ENCODE peak calls at places on chromosomes 2 and 18, in five cellular contexts. U is heart right ventricle, F is thyroid gland, E is spleen, I is GM23338. M is an unnamed sample.

GRCh38 chr2:20745924-20746555 is 76.9 kb downstream of the LDAH start:
- DNase-seq in U (no peak), F (no peak), E (no peak), I (no peak), M (no peak)

GRCh38 chr2:83900859-83901258 is 558.2 kb downstream of the SUCLG1 start:
- DNase-seq in U (no peak), F (no peak), E (no peak), I (no peak), M (no peak)

GRCh38 chr18:3528251-3528650 is 78.3 kb downstream of the TGIF1 start:
- DNase-seq in U (no peak), F (peak; percentile 20), E (no peak), I (no peak), M (no peak)

GRCh38 chr18:6773777-6774176 is 44.3 kb downstream of the ARHGAP28 start:
- DNase-seq in U (no peak), F (no peak), E (no peak), I (no peak), M (no peak)

GRCh38 chr2:9771481-9772017 is 71.7 kb upstream of the TAF1B start:
- DNase-seq in U (peak; percentile 32), F (no peak), E (no peak), I (peak; percentile 58), M (no peak)

GRCh38 chr2:198044777-198045176 is 240.4 kb downstream of the PLCL1 start:
- DNase-seq in U (no peak), F (no peak), E (no peak), I (no peak), M (no peak)

GRCh38 chr2:133264951-133265949 is 303.0 kb downstream of the NCKAP5 start:
- DNase-seq in U (peak; percentile 28), F (no peak), E (peak; percentile 82), I (peak; percentile 54), M (peak; percentile 53)

GRCh38 chr18:59885579-59886163 is 14.1 kb upstream of the PMAIP1 start:
- DNase-seq in U (no peak), F (no peak), E (no peak), I (no peak), M (no peak)

GRCh38 chr2:46942143-46942526 is 26.5 kb upstream of the MCFD2 start:
- DNase-seq in U (no peak), F (peak; percentile 58), E (peak; percentile 93), I (no peak), M (no peak)

GRCh38 chr2:54663424-54664030 is 59.9 kb upstream of the EML6 start:
- DNase-seq in U (no peak), F (no peak), E (no peak), I (no peak), M (no peak)

GRCh38 chr18:10081477-10081876 is 167.7 kb downstream of the VAPA start:
- DNase-seq in U (no peak), F (peak; percentile 13), E (no peak), I (no peak), M (no peak)

GRCh38 chr18:64037812-64038414 is 68.0 kb downstream of the SERPINB8 start:
- DNase-seq in U (no peak), F (no peak), E (no peak), I (peak; percentile 82), M (no peak)

GRCh38 chr2:223697921-223698645 is 95.9 kb upstream of the SCG2 start:
- DNase-seq in U (no peak), F (no peak), E (no peak), I (peak; percentile 24), M (no peak)

GRCh38 chr2:169736902-169737301 is 3.3 kb downstream of the KLHL23 start:
- DNase-seq in U (peak; percentile 43), F (no peak), E (no peak), I (no peak), M (no peak)

GRCh38 chr18:60624207-60624606 is 251.6 kb upstream of the MC4R start:
- DNase-seq in U (no peak), F (no peak), E (no peak), I (no peak), M (no peak)

GRCh38 chr2:191018048-191018447 is 4.1 kb upstream of the STAT1 start:
- DNase-seq in U (no peak), F (no peak), E (no peak), I (no peak), M (no peak)

GRCh38 chr2:74004212-74005182 is 19.8 kb downstream of the TET3 start:
- DNase-seq in U (no peak), F (no peak), E (peak; percentile 59), I (no peak), M (no peak)

GRCh38 chr2:25018681-25019080 is 23.2 kb upstream of the EFR3B start:
- DNase-seq in U (no peak), F (no peak), E (no peak), I (no peak), M (no peak)

GRCh38 chr2:39492095-39492590 is 55.1 kb upstream of the MAP4K3 start:
- DNase-seq in U (no peak), F (no peak), E (no peak), I (no peak), M (no peak)

GRCh38 chr18:22032392-22032961 is 136.9 kb upstream of the GATA6 start:
- DNase-seq in U (no peak), F (no peak), E (no peak), I (no peak), M (no peak)

GRCh38 chr2:226611196-226611943 is 188.2 kb downstream of the IRS1 start:
- DNase-seq in U (no peak), F (no peak), E (no peak), I (no peak), M (no peak)

GRCh38 chr2:109171444-109172334 is 42.7 kb downstream of the SH3RF3 start:
- DNase-seq in U (peak; percentile 66), F (peak; percentile 23), E (no peak), I (no peak), M (peak; percentile 42)

GRCh38 chr2:233828546-233829192 is 25.7 kb downstream of the HJURP start:
- DNase-seq in U (no peak), F (no peak), E (peak; percentile 55), I (no peak), M (no peak)

GRCh38 chr2:227450921-227451654 is 20.9 kb upstream of the AGFG1 start:
- DNase-seq in U (no peak), F (no peak), E (no peak), I (no peak), M (no peak)

GRCh38 chr18:45336431-45336830 is 278.8 kb upstream of the SLC14A2 start:
- DNase-seq in U (no peak), F (no peak), E (no peak), I (no peak), M (no peak)

GRCh38 chr2:98507940-98508689 is 63.5 kb downstream of the INPP4A start:
- DNase-seq in U (peak; percentile 42), F (peak; percentile 14), E (peak; percentile 86), I (no peak), M (peak; percentile 74)

GRCh38 chr2:27370816-27371620 is 602 bp downstream of the SNX17 start:
- DNase-seq in U (peak; percentile 45), F (peak; percentile 65), E (no peak), I (peak; percentile 39), M (peak; percentile 39)

DNA sequence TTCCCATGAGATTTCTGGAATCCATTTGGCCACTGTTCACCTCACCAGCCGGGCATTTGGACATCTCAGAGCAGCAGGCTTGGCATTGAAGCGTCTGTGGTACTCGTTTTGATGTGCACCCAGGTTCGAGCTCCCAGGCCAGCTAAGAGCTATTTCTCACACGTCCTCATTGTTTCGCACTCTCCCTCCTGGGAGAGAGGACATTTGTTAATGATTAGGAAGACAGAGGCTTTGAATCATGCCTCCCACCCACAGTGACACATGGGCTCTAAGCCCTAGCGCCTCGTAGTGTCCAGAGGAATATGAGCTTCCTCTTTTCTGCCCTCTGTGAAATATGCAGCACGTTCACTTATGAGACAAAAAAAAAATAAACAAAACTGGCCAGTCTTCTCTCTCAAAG is 361.8 kb downstream of the RND3 start:
- DNase-seq in U (no peak), F (no peak), E (no peak), I (no peak), M (no peak)
- H3K27ac ChIP-seq in U (no peak overlapping the region), F (no peak overlapping the region), E (no peak overlapping the region), I (no peak overlapping the region), M (no peak overlapping the region)

DNA sequence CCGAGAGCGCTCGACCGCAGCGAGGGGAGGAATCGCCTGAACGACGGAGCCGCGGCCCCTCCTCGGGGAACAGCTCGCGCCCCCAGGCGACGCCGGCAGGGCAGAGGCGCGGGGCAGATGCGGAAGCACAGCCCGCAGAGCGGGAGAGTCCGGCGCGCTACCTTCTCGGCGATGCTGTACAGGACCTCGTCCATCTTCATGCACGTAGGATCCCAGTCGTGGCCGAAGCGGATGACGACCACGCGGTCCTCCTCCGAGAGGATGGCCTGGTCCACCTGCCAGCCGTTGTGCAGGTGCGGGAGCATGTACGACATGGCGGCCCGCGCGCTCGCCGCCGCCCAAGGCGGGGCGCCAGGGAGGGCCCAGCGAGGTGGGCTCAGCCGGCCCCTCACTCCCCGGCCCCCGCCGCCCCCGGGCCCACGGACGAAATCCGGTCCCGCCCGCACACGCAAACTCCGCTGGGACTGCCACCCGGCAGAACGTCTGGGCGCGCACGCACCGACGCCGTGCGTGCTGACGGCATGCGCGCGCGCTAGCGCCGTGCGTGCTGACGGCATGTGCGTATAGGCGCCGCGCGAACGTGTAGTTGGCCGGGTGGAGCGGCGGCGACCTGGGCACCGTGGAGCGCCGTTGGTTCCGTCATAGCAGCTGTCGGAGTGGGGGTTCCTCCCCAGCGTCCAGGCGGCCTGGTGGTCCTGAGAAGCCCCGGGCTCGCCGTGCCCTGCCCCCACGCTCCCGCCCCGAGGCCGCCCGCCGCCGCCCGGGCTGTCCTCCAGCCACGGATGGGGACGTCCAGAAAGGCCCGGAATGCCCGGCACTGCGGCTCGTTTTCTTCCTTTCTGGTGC is at the start of gene TXNL4A:
- DNase-seq in U (peak; percentile 86), F (peak; percentile 81), E (peak; percentile 97), I (peak; percentile 87), M (peak; percentile 88)
- TF ChIP-seq CTCF in U (no peak), F (no peak), E (no peak), I (peak; percentile 43), M (peak; percentile 44)

GRCh38 chr2:236646871-236647270 is 77.2 kb downstream of the ACKR3 start:
- DNase-seq in U (no peak), F (no peak), E (no peak), I (no peak), M (no peak)

GRCh38 chr2:236644067-236644466 is 74.4 kb downstream of the ACKR3 start:
- DNase-seq in U (no peak), F (no peak), E (no peak), I (no peak), M (no peak)

GRCh38 chr2:236647621-236648020 is 78.0 kb downstream of the ACKR3 start:
- DNase-seq in U (no peak), F (no peak), E (no peak), I (no peak), M (no peak)

GRCh38 chr2:236644502-236644911 is 74.9 kb downstream of the ACKR3 start:
- DNase-seq in U (no peak), F (no peak), E (no peak), I (no peak), M (no peak)

DNA sequence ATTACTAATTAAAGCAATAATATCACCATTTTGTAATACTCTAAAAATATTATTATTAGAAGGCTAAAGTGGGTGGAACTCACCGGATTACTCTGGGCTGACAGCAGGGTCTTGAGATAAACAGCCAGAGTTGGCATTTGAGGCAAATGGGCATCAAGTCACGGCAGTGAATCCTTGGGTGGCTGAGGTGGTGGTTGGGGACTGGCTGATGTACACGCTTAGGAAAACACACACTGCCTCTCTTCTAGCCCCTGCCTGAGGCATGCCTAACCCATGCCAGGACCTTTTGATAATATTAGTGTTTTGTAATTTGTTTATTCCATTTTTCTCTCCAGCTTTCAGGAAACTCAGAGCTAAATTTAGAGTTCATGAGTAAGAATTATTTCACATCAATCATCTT is 76.8 kb downstream of the ACKR3 start:
- DNase-seq in U (no peak), F (no peak), E (no peak), I (no peak), M (no peak)
- H3K27ac ChIP-seq in U (no peak overlapping the region), F (no peak overlapping the region), E (no peak overlapping the region), I (no peak overlapping the region), M (no peak overlapping the region)

GRCh38 chr2:205721057-205721767 is 38.9 kb downstream of the NRP2 start:
- DNase-seq in U (no peak), F (no peak), E (no peak), I (peak; percentile 73), M (no peak)
- TF ChIP-seq CTCF in U (no peak), F (no peak), E (no peak), I (peak; percentile 50), M (peak; percentile 18)